ENCODE peak calls at places on chromosomes 3 and 15, in six cellular contexts. S, U, X, P, B and Q are unnamed samples. For H3K4me1, the result is how much of the 10 kb centered on the place peaks cover.

GRCh38 chr3:184676927-184677326 is 34.9 kb downstream of the MAGEF1 start:
- DNase-seq in S (no peak), U (no peak), X (no peak), P (no peak), B (no peak), Q (no peak)

GRCh38 chr3:40843851-40844548 is 319.2 kb downstream of the ZNF621 start:
- DNase-seq in S (no peak), U (no peak), X (no peak), P (no peak), B (peak), Q (peak)

GRCh38 chr15:75070674-75071073 is 47.3 kb downstream of the PPCDC start:
- DNase-seq in S (no peak), U (no peak), X (no peak), P (no peak), B (no peak), Q (no peak)

GRCh38 chr3:124157748-124158147 is 165.8 kb upstream of the ROPN1 start:
- DNase-seq in S (no peak), U (no peak), X (no peak), P (no peak), B (no peak), Q (no peak)

GRCh38 chr3:120093923-120094775 is at the start of gene GSK3B:
- DNase-seq in S (peak), U (peak), X (peak), P (peak), B (peak), Q (no peak)

GRCh38 chr3:125957674-125958510 is 11.1 kb upstream of the ROPN1B start:
- DNase-seq in S (no peak), U (peak), X (no peak), P (no peak), B (peak), Q (no peak)

GRCh38 chr3:134143828-134144390 is 106.8 kb downstream of the RYK start:
- DNase-seq in S (no peak), U (no peak), X (no peak), P (no peak), B (no peak), Q (no peak)

GRCh38 chr3:151387443-151388241 is 3.1 kb upstream of the P2RY12 start:
- DNase-seq in S (no peak), U (no peak), X (no peak), P (no peak), B (no peak), Q (no peak)

GRCh38 chr3:33900440-33900808 is 102.0 kb downstream of the PDCD6IP start:
- DNase-seq in S (no peak), U (no peak), X (no peak), P (no peak), B (no peak), Q (no peak)

GRCh38 chr15:96789999-96790398 is 459.5 kb downstream of the NR2F2 start:
- DNase-seq in S (no peak), U (no peak), X (no peak), P (no peak), B (no peak), Q (no peak)

GRCh38 chr3:126664591-126665214 is 9.8 kb upstream of the TXNRD3 start:
- DNase-seq in S (peak), U (peak), X (no peak), P (no peak), B (no peak), Q (no peak)

GRCh38 chr15:62909257-62909656 is 133.3 kb upstream of the TPM1 start:
- DNase-seq in S (no peak), U (no peak), X (no peak), P (no peak), B (no peak), Q (no peak)

GRCh38 chr15:62873203-62873602 is 169.3 kb upstream of the TPM1 start:
- DNase-seq in S (no peak), U (no peak), X (no peak), P (no peak), B (no peak), Q (no peak)

GRCh38 chr3:47193871-47194859 is 30.3 kb upstream of the SETD2 start:
- DNase-seq in S (peak), U (no peak), X (no peak), P (no peak), B (no peak), Q (no peak)

GRCh38 chr15:34038404-34039179 is 412 bp downstream of the AVEN start:
- DNase-seq in S (peak), U (peak), X (peak), P (no peak), B (peak), Q (peak)

GRCh38 chr3:194773216-194773615 is 87.5 kb downstream of the FAM43A start:
- DNase-seq in S (peak), U (no peak), X (no peak), P (no peak), B (no peak), Q (peak)

GRCh38 chr3:170049146-170050000 is 11.6 kb downstream of the GPR160 start:
- DNase-seq in S (peak), U (no peak), X (no peak), P (no peak), B (no peak), Q (peak)

GRCh38 chr3:172074578-172074977 is 35.2 kb downstream of the FNDC3B start:
- DNase-seq in S (no peak), U (no peak), X (no peak), P (no peak), B (no peak), Q (no peak)

GRCh38 chr3:168036654-168037419 is 58.9 kb downstream of the GOLIM4 start:
- DNase-seq in S (no peak), U (no peak), X (no peak), P (no peak), B (no peak), Q (no peak)

GRCh38 chr3:73021301-73021700 is 24.7 kb downstream of the PPP4R2 start:
- DNase-seq in S (no peak), U (no peak), X (no peak), P (no peak), B (no peak), Q (peak)

GRCh38 chr15:70494861-70495571 is 268.3 kb downstream of the UACA start:
- DNase-seq in S (peak), U (peak), X (no peak), P (no peak), B (peak), Q (peak)

GRCh38 chr3:127172211-127172610 is 20.7 kb upstream of the PRR23E start:
- DNase-seq in S (no peak), U (no peak), X (no peak), P (no peak), B (no peak), Q (no peak)

GRCh38 chr3:9742560-9742959 is 7.2 kb upstream of the OGG1 start:
- DNase-seq in S (no peak), U (no peak), X (no peak), P (no peak), B (no peak), Q (no peak)

GRCh38 chr15:66775127-66776105 is 73.4 kb downstream of the SMAD6 start:
- DNase-seq in S (peak), U (no peak), X (no peak), P (no peak), B (peak), Q (no peak)

GRCh38 chr3:73674280-73674679 is 49.5 kb upstream of the PDZRN3 start:
- DNase-seq in S (no peak), U (peak), X (no peak), P (no peak), B (no peak), Q (no peak)

GRCh38 chr3:124582621-124583437 is 147.4 kb upstream of the UMPS start:
- DNase-seq in S (no peak), U (no peak), X (no peak), P (no peak), B (no peak), Q (peak)

GRCh38 chr3:35651888-35652287 is 12.6 kb downstream of the ARPP21 start:
- DNase-seq in S (no peak), U (no peak), X (no peak), P (no peak), B (no peak), Q (peak)

GRCh38 chr3:15794303-15794771 is 3.4 kb downstream of the ANKRD28 start:
- DNase-seq in S (peak), U (no peak), X (peak), P (no peak), B (no peak), Q (peak)

GRCh38 chr3:38618343-38618742 is 31.1 kb downstream of the SCN5A start:
- DNase-seq in S (no peak), U (no peak), X (no peak), P (no peak), B (no peak), Q (no peak)

GRCh38 chr15:90261811-90262210 is 3.7 kb upstream of the NGRN start:
- DNase-seq in S (peak), U (no peak), X (no peak), P (no peak), B (no peak), Q (peak)

GRCh38 chr3:136044980-136045745 is 79.6 kb downstream of the PPP2R3A start:
- DNase-seq in S (no peak), U (no peak), X (no peak), P (no peak), B (no peak), Q (no peak)

GRCh38 chr15:51533672-51534398 is 88.7 kb downstream of the DMXL2 start:
- DNase-seq in S (no peak), U (no peak), X (no peak), P (no peak), B (no peak), Q (peak)

GRCh38 chr3:77001071-77001470 is 38.8 kb upstream of the ROBO2 start:
- DNase-seq in S (no peak), U (no peak), X (no peak), P (no peak), B (no peak), Q (no peak)

GRCh38 chr3:117278424-117279190 is 569.0 kb downstream of the TUSC7 start:
- DNase-seq in S (peak), U (no peak), X (no peak), P (peak), B (peak), Q (peak)

GRCh38 chr3:27681249-27681748 is 40.8 kb downstream of the EOMES start:
- DNase-seq in S (peak), U (peak), X (peak), P (peak), B (peak), Q (peak)

GRCh38 chr3:87792193-87792531 is 266.6 kb downstream of the CGGBP1 start:
- DNase-seq in S (no peak), U (no peak), X (no peak), P (no peak), B (no peak), Q (no peak)
- H3K9ac ChIP-seq in S (no peak), U (no peak), X (no peak), P (no peak), B (no peak), Q (no peak)

GRCh38 chr3:153287017-153287416 is 125.0 kb downstream of the RAP2B start:
- DNase-seq in S (no peak), U (no peak), X (no peak), P (no peak), B (no peak), Q (peak)
- H3K4me1 ChIP-seq in S (under half), U (under half), X (under half), P (under half), B (under half), Q (half or more)

GRCh38 chr15:58329781-58330467 is 101.9 kb upstream of the LIPC start:
- DNase-seq in S (no peak), U (no peak), X (no peak), P (no peak), B (no peak), Q (peak)
- TF ChIP-seq EZH2phosphoT487 in S (no peak), U (no peak), X (no peak), P (no peak), B (no peak), Q (no peak)

DNA sequence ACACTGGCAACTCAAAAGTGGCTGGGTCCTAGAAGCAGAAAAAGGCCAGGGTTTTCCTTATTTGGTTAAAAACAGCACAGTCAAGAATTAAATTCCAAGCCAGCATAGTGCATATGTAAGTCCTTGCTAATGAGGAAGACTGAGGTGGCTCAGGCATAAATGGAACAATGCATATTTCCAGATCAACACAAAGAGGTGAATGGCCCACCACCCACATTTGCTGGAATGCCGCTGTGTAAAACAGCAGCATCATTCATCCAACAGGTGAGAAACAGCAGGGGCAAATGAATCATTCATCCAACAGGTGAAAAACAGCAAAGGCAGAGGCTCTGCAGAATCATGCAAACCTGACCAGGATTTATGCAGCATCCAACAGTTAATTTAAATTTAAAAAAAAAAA is 32.9 kb downstream of the GPR176 start:
- DNase-seq in S (no peak), U (peak), X (no peak), P (no peak), B (no peak), Q (no peak)
- H3K9ac ChIP-seq in S (no peak), U (no peak), X (no peak), P (no peak), B (no peak), Q (no peak)

GRCh38 chr3:128996200-128996599 is 2.3 kb upstream of the CFAP92 start:
- DNase-seq in S (no peak), U (no peak), X (no peak), P (no peak), B (no peak), Q (no peak)

GRCh38 chr3:128996741-128997140 is 2.9 kb upstream of the CFAP92 start:
- DNase-seq in S (no peak), U (no peak), X (no peak), P (no peak), B (peak), Q (no peak)

GRCh38 chr3:128994173-128994512 is 267 bp upstream of the CFAP92 start:
- DNase-seq in S (no peak), U (no peak), X (no peak), P (no peak), B (no peak), Q (no peak)

GRCh38 chr3:128994581-128995161 is 795 bp upstream of the CFAP92 start:
- DNase-seq in S (no peak), U (no peak), X (no peak), P (no peak), B (no peak), Q (no peak)

GRCh38 chr3:128995737-128996136 is 1.9 kb upstream of the CFAP92 start:
- DNase-seq in S (no peak), U (peak), X (no peak), P (no peak), B (no peak), Q (no peak)
- H3K4me1 ChIP-seq in S (under half), U (half or more), X (under half), P (under half), B (under half), Q (under half)